ENCODE peak calls at places on chromosomes 7 and 10, in nine cellular contexts. H, M, D, U, S, N, A, X and V are unnamed samples.

GRCh38 chr10:86167101-86167761 is 199.4 kb downstream of the GRID1 start:
- DNase-seq in H (no peak), M (peak; percentile 49), D (no peak), U (no peak), S (no peak), N (no peak), A (no peak), X (no peak), V (no peak)

GRCh38 chr7:29875741-29876140 is 69.4 kb downstream of the WIPF3 start:
- DNase-seq in H (no peak), M (no peak), D (no peak), U (no peak), S (no peak), N (no peak), A (no peak), X (no peak), V (no peak)

GRCh38 chr7:125357681-125358440 is 428.2 kb upstream of the POT1 start:
- DNase-seq in H (no peak), M (no peak), D (no peak), U (no peak), S (no peak), N (no peak), A (no peak), X (no peak), V (no peak)

GRCh38 chr7:65382452-65382851 is 8.8 kb downstream of the ZNF92 start:
- DNase-seq in H (no peak), M (no peak), D (no peak), U (no peak), S (no peak), N (no peak), A (no peak), X (no peak), V (no peak)

GRCh38 chr10:109976657-109977056 is 31.1 kb upstream of the ADD3 start:
- DNase-seq in H (no peak), M (no peak), D (no peak), U (no peak), S (no peak), N (no peak), A (no peak), X (no peak), V (no peak)

GRCh38 chr7:48617988-48618387 is 306.4 kb upstream of the CDC14C start:
- DNase-seq in H (no peak), M (no peak), D (no peak), U (no peak), S (no peak), N (no peak), A (no peak), X (peak; percentile 15), V (no peak)

GRCh38 chr7:114715907-114716306 is 206.0 kb upstream of the MDFIC start:
- DNase-seq in H (peak; percentile 5), M (no peak), D (no peak), U (no peak), S (no peak), N (no peak), A (no peak), X (no peak), V (no peak)

GRCh38 chr7:130554481-130554880 is 62.6 kb downstream of the MEST start:
- DNase-seq in H (no peak), M (no peak), D (no peak), U (no peak), S (no peak), N (no peak), A (no peak), X (no peak), V (no peak)

DNA sequence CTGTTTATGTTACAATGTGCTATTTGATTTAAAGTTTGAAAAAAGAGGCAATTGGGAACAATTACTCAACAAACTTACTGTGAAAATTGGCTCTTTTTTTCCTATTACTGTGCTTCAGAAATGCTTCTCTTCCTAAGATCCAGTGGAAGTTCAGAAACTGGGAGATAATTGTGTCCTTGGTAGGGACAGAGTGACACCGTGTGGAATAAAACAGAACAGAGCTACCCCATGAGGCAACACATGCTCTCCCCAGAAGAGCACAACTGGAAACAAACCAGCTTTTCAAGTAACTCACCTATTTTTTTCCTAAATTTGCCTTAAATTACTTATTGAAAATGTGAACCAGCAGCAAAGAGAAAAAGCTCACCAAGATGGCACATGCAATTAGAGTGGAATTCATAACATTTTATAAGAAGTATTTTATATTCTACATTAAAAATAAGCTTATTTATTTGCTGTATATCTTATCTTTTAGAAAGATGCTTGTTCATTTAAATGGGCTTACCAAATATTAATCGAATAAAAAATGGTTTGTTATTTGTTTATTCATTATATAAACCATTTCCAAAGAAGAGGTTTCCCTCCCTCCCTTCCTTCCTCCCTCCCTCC is 346.1 kb upstream of the ANKRD30A start:
- DNase-seq in H (peak; percentile 86), M (no peak), D (no peak), U (peak; percentile 33), S (peak; percentile 26), N (no peak), A (no peak), X (peak; percentile 24), V (no peak)
- TF ChIP-seq CTCF in H (peak; percentile 80), M (peak; percentile 82), D (peak; percentile 71), U (peak; percentile 83), S (peak; percentile 86), N (peak; percentile 32), A (peak; percentile 41), X (no peak), V (no peak)

DNA sequence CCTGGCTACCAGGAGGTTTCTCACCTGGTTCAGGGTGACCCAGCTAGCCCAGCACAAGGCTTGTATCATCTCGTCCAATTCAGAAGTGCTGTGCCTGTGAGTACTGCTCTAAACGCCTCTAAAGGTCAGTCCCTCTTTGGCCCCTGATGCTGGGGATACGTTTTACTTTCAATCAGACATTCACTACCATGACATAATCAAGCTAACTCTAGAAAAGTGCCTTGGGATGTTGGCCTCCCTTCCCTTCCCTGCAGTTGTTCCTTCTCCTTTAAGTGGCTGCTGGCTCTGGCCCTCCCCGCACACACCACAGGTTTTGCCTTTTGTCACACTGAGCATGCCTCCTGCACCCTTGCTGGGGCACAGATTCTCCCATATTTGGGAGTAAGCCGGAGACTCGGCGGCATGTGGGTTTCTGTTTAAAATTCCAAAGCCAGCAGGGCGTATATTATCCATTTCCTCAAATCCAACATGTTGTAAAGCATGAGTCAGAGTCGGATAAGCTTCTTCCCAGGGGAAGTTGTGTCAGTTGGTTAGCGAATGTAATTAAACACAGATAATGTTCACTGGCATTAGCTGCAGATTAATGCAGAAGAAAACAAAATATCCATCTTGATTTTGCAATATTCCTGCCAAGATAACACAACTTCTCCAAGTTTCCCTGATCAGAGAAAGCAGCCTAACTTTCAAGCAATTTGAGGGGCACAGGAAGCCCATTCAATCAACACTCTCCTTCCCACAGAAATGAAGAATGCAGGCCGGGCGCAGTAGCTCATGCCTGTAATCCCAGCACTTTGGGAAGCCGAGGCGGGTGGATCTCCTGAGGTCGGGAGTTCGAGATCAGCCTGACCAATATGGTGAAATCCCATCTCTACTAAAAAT is 31.8 kb upstream of the VCL start:
- DNase-seq in H (peak; percentile 99), M (peak; percentile 97), D (peak; percentile 43), U (peak; percentile 44), S (peak; percentile 82), N (no peak), A (peak; percentile 98), X (peak; percentile 86), V (no peak)
- TF ChIP-seq CTCF in H (no peak), M (no peak), D (no peak), U (no peak), S (no peak), N (no peak), A (no peak), X (no peak), V (no peak)

GRCh38 chr10:33335550-33335799 is 1.0 kb upstream of the NRP1 start:
- DNase-seq in H (peak; percentile 50), M (no peak), D (no peak), U (no peak), S (no peak), N (no peak), A (no peak), X (no peak), V (peak; percentile 28)

GRCh38 chr10:33335800-33336605 is 1.5 kb upstream of the NRP1 start:
- DNase-seq in H (peak; percentile 91), M (peak; percentile 84), D (peak; percentile 40), U (peak; percentile 64), S (peak; percentile 84), N (no peak), A (peak; percentile 81), X (peak; percentile 36), V (peak; percentile 12)

GRCh38 chr10:33336606-33337334 is 2.3 kb upstream of the NRP1 start:
- DNase-seq in H (peak; percentile 68), M (peak; percentile 71), D (no peak), U (peak; percentile 61), S (peak; percentile 82), N (no peak), A (no peak), X (peak; percentile 60), V (peak; percentile 18)

GRCh38 chr10:33334839-33335549 is 527 bp upstream of the NRP1 start:
- DNase-seq in H (peak; percentile 96), M (peak; percentile 90), D (peak; percentile 51), U (peak; percentile 78), S (peak; percentile 86), N (peak; percentile 54), A (peak; percentile 90), X (peak; percentile 67), V (peak; percentile 26)

DNA sequence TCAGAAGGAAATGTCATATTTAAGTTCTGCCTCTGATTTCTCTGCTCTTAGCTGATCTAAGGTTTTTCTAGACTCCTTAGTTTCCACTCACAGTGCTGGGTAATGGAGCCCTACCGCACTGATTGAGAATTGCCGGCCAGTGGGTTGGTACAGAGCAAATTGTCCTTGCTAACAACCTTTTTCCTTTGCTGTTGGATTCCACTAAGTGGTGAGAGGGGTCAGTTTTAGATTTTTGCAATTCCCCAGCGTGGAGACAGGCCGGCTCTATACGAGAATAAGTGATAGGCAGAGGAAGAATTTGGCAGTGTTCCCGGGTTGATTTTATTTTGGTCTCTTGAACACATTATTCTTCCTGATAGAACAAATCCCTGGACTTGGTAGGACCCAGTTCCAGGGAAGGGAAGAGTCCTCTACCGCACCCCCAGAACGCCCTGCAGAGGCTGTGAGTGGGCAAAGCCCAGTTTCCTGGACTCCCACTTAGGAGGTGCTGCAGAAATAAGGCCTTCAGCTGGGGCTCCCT is 2.9 kb upstream of the NRP1 start:
- DNase-seq in H (peak; percentile 92), M (no peak), D (no peak), U (peak; percentile 17), S (peak; percentile 68), N (no peak), A (peak; percentile 79), X (no peak), V (no peak)
- TF ChIP-seq CTCF in H (peak; percentile 41), M (no peak), D (no peak), U (no peak), S (no peak), N (no peak), A (no peak), X (no peak), V (no peak)

GRCh38 chr7:4928445-4928844 is 30.5 kb downstream of the MMD2 start:
- DNase-seq in H (no peak), M (no peak), D (no peak), U (no peak), S (no peak), N (no peak), A (no peak), X (no peak), V (no peak)

GRCh38 chr7:4937411-4937810 is 21.6 kb downstream of the MMD2 start:
- DNase-seq in H (no peak), M (no peak), D (no peak), U (no peak), S (no peak), N (no peak), A (no peak), X (no peak), V (no peak)

GRCh38 chr7:4929005-4929404 is 30.0 kb downstream of the MMD2 start:
- DNase-seq in H (no peak), M (no peak), D (no peak), U (no peak), S (no peak), N (no peak), A (no peak), X (no peak), V (no peak)

GRCh38 chr7:4934419-4935025 is 24.5 kb downstream of the MMD2 start:
- DNase-seq in H (no peak), M (no peak), D (no peak), U (no peak), S (no peak), N (no peak), A (no peak), X (no peak), V (no peak)

DNA sequence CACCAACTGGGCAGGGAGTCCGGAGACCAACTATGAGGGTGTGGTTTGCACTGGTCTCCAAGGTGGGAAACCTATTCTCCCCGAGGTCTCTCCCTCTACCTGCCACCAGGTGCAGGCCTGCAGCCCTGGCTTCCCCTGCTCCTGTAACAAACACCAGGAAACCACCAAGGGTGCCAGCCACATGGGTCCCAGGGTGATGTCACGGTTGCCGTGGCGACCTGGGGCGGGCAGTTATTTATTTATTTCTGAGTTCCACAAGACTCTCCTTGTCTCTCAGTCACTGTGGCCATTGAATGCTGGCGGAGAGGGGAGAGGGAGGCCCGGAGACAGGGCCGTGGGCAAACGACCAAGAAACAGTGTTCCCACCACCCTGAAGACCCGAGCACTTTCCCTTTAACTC is 27.1 kb downstream of the MMD2 start:
- DNase-seq in H (no peak), M (peak; percentile 70), D (peak; percentile 42), U (peak; percentile 57), S (no peak), N (peak; percentile 60), A (no peak), X (peak; percentile 56), V (no peak)
- TF ChIP-seq CTCF in H (no peak), M (no peak), D (no peak), U (no peak), S (no peak), N (peak; percentile 4), A (no peak), X (no peak), V (no peak)